ENCODE peak calls at places on chromosomes 1 and 21, in eight cellular contexts. K is uterus, C is adrenal gland, L is ovary, Z is H1, W is suprapubic skin, V is transverse colon, U is HCT116. R is an unnamed sample.

GRCh38 chr1:66282343-66282852 is 251.6 kb upstream of the SGIP1 start:
- DNase-seq in U (peak), Z (no peak), L (no peak), V (peak), W (no peak), K (peak), C (no peak), R (no peak)

GRCh38 chr1:14782741-14783591 is 184.5 kb downstream of the KAZN start:
- DNase-seq in L (no peak), W (no peak), C (no peak), Z (no peak), V (no peak), U (no peak), K (no peak), R (no peak)

GRCh38 chr1:247102381-247102780 is 1.8 kb downstream of the ZNF669 start:
- DNase-seq in L (no peak), K (no peak), U (no peak), W (no peak), C (no peak), Z (no peak), V (no peak), R (no peak)

GRCh38 chr1:203169770-203170520 is 5.7 kb downstream of the MYBPH start:
- DNase-seq in Z (no peak), U (no peak), C (no peak), V (no peak), W (no peak), K (no peak), L (no peak), R (no peak)

GRCh38 chr1:110440877-110441276 is 10.1 kb upstream of the PROK1 start:
- DNase-seq in C (peak), K (no peak), V (no peak), W (no peak), L (peak), U (no peak), Z (no peak), R (no peak)

GRCh38 chr1:153343811-153344717 is 4.6 kb downstream of the PGLYRP4 start:
- DNase-seq in K (no peak), W (no peak), V (no peak), L (no peak), U (no peak), C (no peak), Z (no peak), R (no peak)

GRCh38 chr1:24384251-24385090 is 29.1 kb downstream of the STPG1 start:
- DNase-seq in K (no peak), Z (no peak), L (no peak), C (no peak), U (no peak), V (peak), W (no peak), R (no peak)

GRCh38 chr1:54230507-54231339 is 30.8 kb downstream of the MRPL37 start:
- DNase-seq in C (no peak), L (no peak), U (no peak), K (no peak), W (no peak), V (no peak), Z (no peak), R (no peak)

GRCh38 chr1:8134546-8135235 is 108.6 kb upstream of the ERRFI1 start:
- DNase-seq in U (no peak), V (no peak), K (no peak), Z (no peak), W (no peak), L (no peak), C (no peak), R (no peak)

GRCh38 chr1:221777434-221778072 is 35.7 kb upstream of the DUSP10 start:
- DNase-seq in V (no peak), L (no peak), K (no peak), C (no peak), W (no peak), U (no peak), Z (no peak), R (no peak)

GRCh38 chr1:67060811-67061218 is 6.9 kb upstream of the SLC35D1 start:
- DNase-seq in K (no peak), W (no peak), L (no peak), Z (no peak), V (no peak), C (peak), U (peak), R (no peak)

GRCh38 chr1:196317535-196318522 is 290.4 kb downstream of the KCNT2 start:
- DNase-seq in V (no peak), Z (no peak), K (no peak), L (peak), U (peak), C (peak), W (no peak), R (no peak)

GRCh38 chr21:41636636-41637625 is 129.0 kb upstream of the TMPRSS2 start:
- DNase-seq in V (no peak), L (no peak), K (no peak), C (no peak), U (no peak), W (no peak), Z (no peak), R (no peak)

GRCh38 chr1:149936076-149936991 is at the start of gene MTMR11:
- DNase-seq in W (no peak), Z (no peak), K (peak), L (peak), V (peak), C (peak), U (no peak), R (no peak)

GRCh38 chr1:111203681-111204210 is 3.3 kb upstream of the DENND2D start:
- DNase-seq in U (peak), K (peak), Z (no peak), W (peak), V (peak), C (peak), L (peak), R (peak)

GRCh38 chr1:44409019-44409602 is 4.1 kb downstream of the RNF220 start:
- DNase-seq in L (no peak), C (no peak), W (no peak), U (no peak), Z (no peak), V (no peak), K (no peak), R (no peak)

GRCh38 chr1:194227157-194227556 is 1040.7 kb upstream of the B3GALT2 start:
- DNase-seq in L (no peak), W (no peak), Z (no peak), K (no peak), V (no peak), C (no peak), U (no peak), R (no peak)

GRCh38 chr1:85137660-85138059 is 63.2 kb downstream of the SYDE2 start:
- DNase-seq in Z (no peak), V (peak), C (no peak), U (no peak), L (no peak), W (no peak), K (no peak), R (peak)

GRCh38 chr1:8876099-8876496 is 2.4 kb downstream of the ENO1 start:
- DNase-seq in K (no peak), C (no peak), Z (no peak), V (no peak), L (no peak), W (no peak), U (no peak), R (no peak)

GRCh38 chr1:228270032-228270431 is 62.2 kb downstream of the OBSCN start:
- DNase-seq in L (no peak), Z (no peak), W (no peak), U (no peak), C (no peak), V (no peak), K (no peak), R (no peak)

GRCh38 chr1:162854245-162854860 is 6.6 kb downstream of the CCDC190 start:
- DNase-seq in L (peak), K (peak), C (peak), W (no peak), V (peak), U (peak), Z (no peak), R (no peak)

GRCh38 chr1:59124166-59124565 is 172.7 kb upstream of the FGGY start:
- DNase-seq in Z (no peak), V (no peak), L (no peak), C (no peak), U (no peak), W (no peak), K (no peak), R (no peak)

GRCh38 chr21:28971171-28971570 is 21.5 kb downstream of the LTN1 start:
- DNase-seq in Z (no peak), L (no peak), U (no peak), V (no peak), K (no peak), W (no peak), C (no peak), R (no peak)

GRCh38 chr21:20882462-20883415 is 115.5 kb upstream of the NCAM2 start:
- DNase-seq in K (no peak), L (no peak), C (peak), U (peak), W (no peak), Z (peak), V (peak), R (no peak)

GRCh38 chr1:183180213-183180612 is 5.9 kb upstream of the LAMC2 start:
- DNase-seq in Z (no peak), U (no peak), W (peak), K (peak), V (peak), L (peak), C (peak), R (no peak)

GRCh38 chr1:155834296-155834926 is 22.6 kb downstream of the GON4L start:
- DNase-seq in Z (no peak), V (no peak), C (peak), L (no peak), U (no peak), W (no peak), K (no peak), R (no peak)

GRCh38 chr1:116390195-116390594 is 17.2 kb downstream of the ATP1A1 start:
- DNase-seq in C (no peak), Z (no peak), U (no peak), V (no peak), K (no peak), L (no peak), W (no peak), R (no peak)

GRCh38 chr1:28986296-28986910 is 72.0 kb downstream of the EPB41 start:
- DNase-seq in Z (no peak), W (no peak), K (no peak), U (no peak), V (no peak), L (no peak), C (no peak), R (no peak)

GRCh38 chr21:41010981-41011380 is 157.0 kb upstream of the BACE2 start:
- DNase-seq in U (no peak), L (no peak), W (no peak), K (no peak), C (no peak), Z (no peak), V (no peak), R (no peak)

GRCh38 chr1:11550664-11551283 is 71.8 kb downstream of the DISP3 start:
- DNase-seq in C (peak), K (no peak), U (peak), W (no peak), V (peak), Z (peak), L (peak), R (no peak)

GRCh38 chr1:89754518-89754917 is 66.3 kb upstream of the LRRC8D start:
- DNase-seq in Z (no peak), K (no peak), U (no peak), W (no peak), C (no peak), L (no peak), V (no peak), R (no peak)

GRCh38 chr1:38962113-38962512 is 20.5 kb upstream of the RHBDL2 start:
- DNase-seq in K (no peak), W (no peak), Z (no peak), L (no peak), C (no peak), V (no peak), U (no peak), R (no peak)

GRCh38 chr1:14301704-14302024 is 296.8 kb upstream of the KAZN start:
- DNase-seq in W (no peak), U (no peak), C (no peak), L (no peak), Z (no peak), V (no peak), K (no peak), R (no peak)

GRCh38 chr1:107153033-107153432 is 12.2 kb downstream of the NTNG1 start:
- DNase-seq in C (no peak), U (no peak), Z (no peak), K (no peak), V (no peak), W (no peak), L (no peak), R (no peak)

GRCh38 chr1:234272656-234273312 is 100.5 kb upstream of the COA6 start:
- DNase-seq in L (no peak), K (no peak), W (no peak), U (no peak), C (no peak), V (no peak), Z (no peak), R (no peak)

GRCh38 chr1:119956306-119956705 is 60.0 kb upstream of the ADAM30 start:
- DNase-seq in U (no peak), C (no peak), L (no peak), W (no peak), Z (no peak), V (no peak), K (no peak), R (no peak)

GRCh38 chr1:191674780-191675179 is 483.5 kb upstream of the RGS18 start:
- DNase-seq in L (no peak), V (no peak), W (no peak), C (no peak), Z (no peak), U (no peak), K (no peak), R (no peak)

GRCh38 chr1:42210421-42211133 is 46.0 kb upstream of the GUCA2A start:
- DNase-seq in K (no peak), L (no peak), W (no peak), C (no peak), Z (no peak), V (no peak), U (no peak), R (no peak)

GRCh38 chr1:226111865-226112395 is 49.4 kb downstream of the H3-3A start:
- DNase-seq in U (no peak), L (no peak), C (no peak), Z (no peak), V (no peak), K (no peak), W (no peak), R (no peak)

GRCh38 chr1:226108935-226109828 is 46.7 kb downstream of the H3-3A start:
- DNase-seq in W (no peak), Z (no peak), U (no peak), C (no peak), K (peak), L (peak), V (no peak), R (peak)

GRCh38 chr1:226109829-226110248 is 47.3 kb downstream of the H3-3A start:
- DNase-seq in U (peak), C (peak), V (peak), L (peak), K (peak), Z (no peak), W (peak), R (peak)

GRCh38 chr1:226111109-226111864 is 48.8 kb downstream of the H3-3A start:
- DNase-seq in Z (no peak), V (no peak), C (no peak), L (no peak), W (no peak), K (no peak), U (no peak), R (no peak)

GRCh38 chr1:226110249-226111108 is 48.0 kb downstream of the H3-3A start:
- DNase-seq in V (peak), L (peak), C (peak), Z (no peak), U (no peak), K (peak), W (peak), R (peak)
- TF ChIP-seq POLR2A in V (peak), L (no peak), C (no peak), Z (no peak), U (no peak), K (no peak), W (peak), R (peak)

DNA sequence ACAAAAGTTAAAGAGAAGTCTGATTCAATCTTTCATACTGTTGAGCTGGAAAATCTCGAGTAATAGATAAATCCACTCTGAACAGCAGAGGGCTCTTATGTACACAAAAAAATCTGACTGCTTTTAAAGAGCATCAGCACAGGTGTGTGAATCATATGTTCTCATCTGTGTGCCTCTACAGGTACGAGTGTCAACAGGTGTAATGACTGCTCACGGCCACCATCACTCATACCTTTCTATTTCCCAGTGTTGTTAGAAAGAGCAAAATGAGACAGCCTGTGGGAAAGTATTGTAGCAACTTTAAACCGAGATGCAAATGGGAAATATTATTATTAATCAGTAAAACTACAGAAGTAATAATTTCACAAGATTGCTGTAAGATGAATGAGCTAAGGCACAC is 49.0 kb upstream of the SCAF4 start:
- DNase-seq in C (no peak), V (no peak), W (no peak), Z (no peak), L (no peak), U (peak), K (no peak), R (no peak)
- TF ChIP-seq CTCF in C (peak), V (no peak), W (no peak), Z (peak), L (no peak), U (peak), K (no peak), R (peak)

GRCh38 chr21:26447932-26448331 is 125.2 kb downstream of the CYYR1 start:
- DNase-seq in L (no peak), U (no peak), Z (no peak), C (no peak), V (no peak), W (no peak), K (no peak), R (no peak)
- H3K27ac ChIP-seq in L (no peak), U (no peak), Z (no peak), C (no peak), V (no peak), W (no peak), K (no peak), R (no peak)

GRCh38 chr1:923991-924618 is 382 bp downstream of the SAMD11 start:
- DNase-seq in U (no peak), W (no peak), Z (no peak), L (no peak), K (no peak), V (no peak), C (no peak), R (no peak)

GRCh38 chr1:925532-926421 is 2.1 kb downstream of the SAMD11 start:
- DNase-seq in W (no peak), L (no peak), C (no peak), K (no peak), V (no peak), Z (no peak), U (no peak), R (no peak)

GRCh38 chr1:927234-927633 is 3.5 kb downstream of the SAMD11 start:
- DNase-seq in Z (no peak), V (no peak), C (no peak), L (no peak), U (no peak), K (no peak), W (no peak), R (no peak)

GRCh38 chr1:923131-923990 is at the start of gene SAMD11:
- DNase-seq in U (peak), L (peak), K (peak), Z (no peak), V (peak), C (peak), W (no peak), R (peak)

DNA sequence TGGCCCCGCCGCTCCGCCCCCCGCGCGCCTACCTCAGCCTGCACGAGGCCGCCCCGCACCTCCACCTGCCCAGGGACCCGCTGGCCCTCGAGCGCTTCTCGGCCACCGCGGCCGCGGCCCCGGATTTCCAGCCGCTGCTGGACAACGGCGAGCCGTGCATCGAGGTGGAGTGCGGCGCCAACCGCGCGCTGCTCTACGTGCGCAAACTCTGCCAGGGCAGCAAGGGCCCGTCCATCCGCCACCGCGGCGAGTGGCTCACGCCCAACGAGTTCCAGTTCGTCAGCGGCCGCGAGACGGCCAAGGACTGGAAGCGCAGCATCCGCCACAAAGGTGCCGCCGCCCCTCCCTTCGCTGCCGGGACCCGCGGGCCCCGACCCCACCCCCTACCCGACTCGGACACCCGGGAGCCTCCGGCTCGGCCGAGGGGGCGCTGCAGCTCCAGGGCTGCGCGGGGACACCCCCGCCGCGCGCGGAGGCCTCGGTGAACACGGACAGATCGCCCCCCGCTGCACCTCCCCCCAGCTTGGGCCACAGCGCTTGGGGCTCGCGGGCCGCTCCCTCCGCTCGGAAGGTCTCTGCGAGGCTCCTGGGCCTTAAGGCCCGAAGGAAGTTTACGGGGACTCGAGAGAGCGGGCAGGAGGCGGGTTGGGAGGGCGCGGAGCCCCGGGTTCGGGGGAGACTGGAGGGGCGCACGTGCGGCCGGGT is 1.0 kb downstream of the SAMD11 start:
- DNase-seq in C (no peak), Z (no peak), U (no peak), V (peak), K (no peak), L (no peak), W (no peak), R (no peak)
- TF ChIP-seq POLR2A in C (no peak), Z (no peak), U (no peak), V (no peak), K (no peak), L (no peak), W (no peak), R (no peak)

DNA sequence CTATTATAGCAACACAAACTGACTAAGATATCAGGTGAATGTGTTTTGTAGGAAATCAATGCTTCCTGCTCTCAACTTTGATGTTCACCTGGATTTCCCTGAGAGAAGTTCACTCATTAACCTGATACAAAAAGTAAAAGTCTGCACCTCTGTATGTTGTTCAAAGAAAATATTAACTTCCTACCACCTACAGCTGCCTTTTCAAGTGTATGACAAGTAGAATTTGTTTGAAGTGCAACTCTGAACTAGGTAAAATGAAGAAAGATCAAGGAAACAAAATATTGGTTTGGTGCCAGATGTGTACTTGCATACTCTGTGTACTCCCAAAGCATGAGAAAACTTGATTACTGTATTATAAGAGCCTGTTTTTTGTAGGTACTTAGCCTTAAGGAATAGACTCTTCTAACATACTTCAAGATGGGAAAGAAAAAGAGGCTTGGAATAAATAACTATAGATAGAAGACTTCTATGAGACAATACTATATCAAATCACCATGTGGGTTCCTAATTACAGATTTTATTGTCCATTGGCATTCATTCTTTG is 193.4 kb downstream of the APP start:
- DNase-seq in W (no peak), C (no peak), K (no peak), V (no peak), U (no peak), Z (no peak), L (no peak), R (no peak)
- TF ChIP-seq CTCF in W (no peak), C (no peak), K (no peak), V (no peak), U (no peak), Z (no peak), L (peak), R (no peak)